ENCODE peak calls at places on chromosomes 2 and 18, in five cellular contexts. J, G, N, H and U are unnamed samples.

GRCh38 chr2:139411236-139411635 is 631.0 kb upstream of the NXPH2 start:
- DNase-seq in J (no peak), N (no peak), H (no peak), G (no peak), U (no peak)

GRCh38 chr2:27095745-27096651 is 9.4 kb downstream of the KHK start:
- DNase-seq in J (peak; percentile 42), H (peak; percentile 87), N (peak; percentile 41), G (peak; percentile 56), U (peak; percentile 50)

GRCh38 chr18:11983592-11983991 is 2.3 kb downstream of the IMPA2 start:
- DNase-seq in H (peak; percentile 68), N (no peak), G (peak; percentile 30), J (no peak), U (peak; percentile 59)

GRCh38 chr2:122635649-122636496 is 880.4 kb downstream of the TSN start:
- DNase-seq in N (peak; percentile 15), H (no peak), J (peak; percentile 27), G (no peak), U (no peak)

GRCh38 chr18:23855721-23856120 is 158.8 kb upstream of the TTC39C start:
- DNase-seq in N (no peak), J (no peak), H (no peak), G (no peak), U (no peak)

GRCh38 chr2:54589340-54590215 is 133.5 kb downstream of the SPTBN1 start:
- DNase-seq in H (no peak), J (peak; percentile 45), N (no peak), G (no peak), U (peak; percentile 54)

GRCh38 chr18:70426818-70427217 is 138.0 kb downstream of the SOCS6 start:
- DNase-seq in J (no peak), H (no peak), G (no peak), N (no peak), U (no peak)

GRCh38 chr2:122203523-122203922 is 448.1 kb downstream of the TSN start:
- DNase-seq in H (no peak), G (no peak), N (peak; percentile 8), J (peak; percentile 90), U (no peak)

GRCh38 chr18:49608366-49608747 is 46.5 kb downstream of the LIPG start:
- DNase-seq in N (no peak), G (no peak), H (no peak), J (no peak), U (no peak)

GRCh38 chr2:188997276-188997675 is 23.1 kb downstream of the COL3A1 start:
- DNase-seq in H (no peak), N (no peak), J (no peak), G (no peak), U (no peak)

GRCh38 chr18:26071725-26072124 is 18.7 kb downstream of the SS18 start:
- DNase-seq in N (no peak), J (peak; percentile 23), H (no peak), G (no peak), U (no peak)

GRCh38 chr2:95077521-95077807 is 44.1 kb downstream of the MRPS5 start:
- DNase-seq in G (no peak), N (no peak), H (peak; percentile 19), J (no peak), U (no peak)

GRCh38 chr2:217090024-217090473 is 230.2 kb upstream of the TNP1 start:
- DNase-seq in J (peak; percentile 23), N (no peak), H (no peak), G (no peak), U (no peak)

GRCh38 chr2:3175568-3175955 is 202.1 kb downstream of the EIPR1 start:
- DNase-seq in G (no peak), H (no peak), N (no peak), J (no peak), U (no peak)

GRCh38 chr2:71505770-71506140 is 52.4 kb downstream of the DYSF start:
- DNase-seq in H (no peak), G (no peak), N (no peak), J (no peak), U (no peak)

GRCh38 chr18:9991021-9992000 is 77.5 kb downstream of the VAPA start:
- DNase-seq in N (no peak), J (no peak), G (no peak), H (no peak), U (no peak)

GRCh38 chr2:33441235-33441810 is 35.1 kb upstream of the RASGRP3 start:
- DNase-seq in H (peak; percentile 76), J (peak; percentile 56), N (peak; percentile 77), G (peak; percentile 34), U (peak; percentile 59)

GRCh38 chr2:26626606-26627005 is 14.6 kb downstream of the CIB4 start:
- DNase-seq in J (no peak), N (no peak), H (no peak), G (no peak), U (no peak)

GRCh38 chr2:86747708-86748627 is 27.9 kb downstream of the RMND5A start:
- DNase-seq in H (peak; percentile 81), N (peak; percentile 83), J (peak; percentile 85), G (no peak), U (no peak)

GRCh38 chr2:122531803-122532344 is 776.4 kb downstream of the TSN start:
- DNase-seq in J (no peak), N (no peak), H (peak; percentile 86), G (peak; percentile 15), U (peak; percentile 66)

GRCh38 chr2:53432921-53433320 is 334.7 kb upstream of the CHAC2 start:
- DNase-seq in N (no peak), J (no peak), G (no peak), H (no peak), U (no peak)

GRCh38 chr2:73984922-73985317 is 210 bp downstream of the TET3 start:
- DNase-seq in J (no peak), N (no peak), G (peak; percentile 75), H (peak; percentile 50), U (peak; percentile 56)

GRCh38 chr18:79507076-79507545 is 111.4 kb downstream of the NFATC1 start:
- DNase-seq in N (no peak), G (peak; percentile 41), J (peak; percentile 75), H (no peak), U (peak; percentile 70)

GRCh38 chr2:8966123-8966908 is 37.2 kb downstream of the MBOAT2 start:
- DNase-seq in G (no peak), J (peak; percentile 73), N (no peak), H (no peak), U (no peak)

GRCh38 chr2:98861601-98862000 is 74.4 kb downstream of the CRACDL start:
- DNase-seq in N (no peak), H (no peak), G (no peak), J (no peak), U (no peak)

GRCh38 chr18:63515279-63515678 is 26.9 kb upstream of the SERPINB12 start:
- DNase-seq in N (no peak), J (no peak), H (peak; percentile 54), G (no peak), U (no peak)
- TF ChIP-seq CTCF in N (peak; percentile 67), J (peak; percentile 30), H (peak; percentile 2), G (peak; percentile 21), U (peak; percentile 66)

DNA sequence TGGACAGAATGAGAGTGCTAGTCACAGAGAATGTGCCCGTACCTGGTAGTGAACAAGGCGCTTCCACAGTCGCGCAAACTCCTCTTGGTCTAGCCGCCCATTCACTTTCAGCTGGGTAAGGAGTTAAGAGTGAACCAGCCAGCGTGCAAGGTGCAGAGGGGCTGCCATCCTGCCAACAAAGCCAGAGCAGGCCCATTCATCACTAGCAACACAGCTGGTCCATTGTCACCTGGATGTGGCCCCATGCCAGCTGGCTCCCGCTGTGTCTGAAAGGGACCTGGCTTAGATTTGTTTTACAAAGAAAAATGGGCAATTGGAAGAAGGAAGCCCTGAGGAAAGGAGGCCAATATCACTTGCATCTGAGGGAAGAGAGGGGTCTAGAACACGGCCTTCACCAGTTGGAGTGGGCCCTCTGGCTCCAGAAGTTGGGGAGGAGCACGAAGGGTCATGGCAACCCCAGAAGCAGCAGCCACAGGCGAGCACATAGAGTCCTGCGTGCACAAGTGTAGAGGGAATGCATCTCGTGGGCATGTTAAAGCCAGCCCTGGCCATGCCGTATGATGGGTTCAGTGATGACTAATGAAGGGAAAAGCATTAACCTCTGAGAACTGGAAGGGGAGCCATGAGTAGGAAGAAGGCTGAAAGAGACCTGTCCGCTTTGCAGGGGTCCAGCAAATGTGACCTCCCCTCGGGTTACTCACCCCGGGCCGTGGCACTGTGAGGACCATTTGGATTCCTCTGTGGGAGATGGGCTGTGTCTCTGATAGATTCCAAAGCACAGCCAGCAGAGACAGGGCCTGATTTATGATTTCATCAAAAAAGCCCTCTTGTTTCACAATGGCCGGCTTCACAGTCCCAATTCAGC is 70.6 kb downstream of the CAPN13 start:
- DNase-seq in N (no peak), J (no peak), G (no peak), H (no peak), U (no peak)
- TF ChIP-seq CTCF in N (no peak), J (no peak), G (no peak), H (no peak), U (no peak)

DNA sequence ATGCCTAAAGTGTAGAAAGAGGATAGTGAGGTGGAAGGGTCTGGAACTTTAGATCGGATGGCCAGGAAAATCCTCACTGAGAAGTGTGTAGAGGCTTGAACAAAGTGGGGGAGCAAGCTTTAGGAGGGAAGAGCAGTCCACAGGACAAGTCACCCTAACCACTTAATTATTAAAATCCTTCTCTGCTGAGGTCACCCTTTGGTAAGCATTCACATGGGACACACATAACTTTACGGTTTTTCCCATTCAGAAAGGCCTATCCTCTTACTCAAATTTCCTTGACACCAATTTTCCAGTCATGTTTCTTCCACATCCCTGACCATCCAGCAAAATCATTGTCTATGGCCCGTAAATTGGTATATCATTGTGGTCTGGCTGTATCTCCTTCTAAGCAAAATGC is 31.0 kb upstream of the ZEB2 start:
- DNase-seq in N (peak; percentile 66), G (no peak), J (peak; percentile 42), H (no peak), U (no peak)
- TF ChIP-seq CTCF in N (no peak), G (no peak), J (no peak), H (no peak), U (no peak)

GRCh38 chr2:218607436-218608115 is at the start of gene PLCD4:
- DNase-seq in J (peak; percentile 79), H (peak; percentile 38), G (peak; percentile 15), N (peak; percentile 88), U (peak; percentile 37)
- TF ChIP-seq CTCF in J (peak; percentile 25), H (no peak), G (no peak), N (no peak), U (no peak)

GRCh38 chr18:36629836-36630235 is 199.0 kb downstream of the TPGS2 start:
- DNase-seq in G (no peak), N (no peak), J (no peak), H (no peak), U (no peak)
- TF ChIP-seq CTCF in G (no peak), N (no peak), J (no peak), H (no peak), U (no peak)